ENCODE peak calls at places on chromosomes 16 and 17, in five cellular contexts. A is right cardiac atrium; M is CD8-positive, alpha-beta T cell; C is GM23248; B is SK-N-SH. E is an unnamed sample. For H3K27me3, the result is how much of the 10 kb centered on the place peaks cover.

GRCh38 chr16:65663774-65664173 is 541.9 kb upstream of the CDH11 start:
- DNase-seq in A (no peak), M (no peak), C (no peak), B (no peak), E (no peak)

GRCh38 chr17:59668816-59669215 is 38.4 kb downstream of the PTRH2 start:
- DNase-seq in A (no peak), M (no peak), C (peak), B (no peak), E (no peak)

GRCh38 chr17:1898872-1899271 is 69.1 kb downstream of the RPA1 start:
- DNase-seq in A (peak), M (no peak), C (no peak), B (peak), E (no peak)

GRCh38 chr17:71334041-71334781 is 786.6 kb upstream of the SOX9 start:
- DNase-seq in A (no peak), M (no peak), C (peak), B (no peak), E (no peak)

GRCh38 chr17:58411408-58411894 is 5.9 kb downstream of the RNF43 start:
- DNase-seq in A (no peak), M (no peak), C (peak), B (no peak), E (no peak)

GRCh38 chr16:83958842-83959565 is 6.0 kb downstream of the OSGIN1 start:
- DNase-seq in A (peak), M (no peak), C (no peak), B (no peak), E (no peak)

GRCh38 chr17:82287849-82288601 is 14.5 kb upstream of the CSNK1D start:
- DNase-seq in A (peak), M (no peak), C (no peak), B (no peak), E (peak)

GRCh38 chr16:10827691-10828341 is 9.2 kb upstream of the TVP23A start:
- DNase-seq in A (peak), M (no peak), C (peak), B (no peak), E (peak)

GRCh38 chr16:55056585-55057520 is 126.2 kb downstream of the IRX5 start:
- DNase-seq in A (no peak), M (no peak), C (peak), B (peak), E (no peak)

GRCh38 chr17:37438141-37438540 is 31.5 kb downstream of the TADA2A start:
- DNase-seq in A (no peak), M (no peak), C (no peak), B (no peak), E (no peak)

GRCh38 chr17:54353789-54354525 is 531.2 kb downstream of the KIF2B start:
- DNase-seq in A (no peak), M (no peak), C (no peak), B (no peak), E (no peak)

GRCh38 chr17:9364837-9365430 is 210.7 kb downstream of the STX8 start:
- DNase-seq in A (no peak), M (no peak), C (no peak), B (no peak), E (no peak)

GRCh38 chr16:75019007-75019406 is 20.2 kb downstream of the ZNRF1 start:
- DNase-seq in A (no peak), M (no peak), C (no peak), B (no peak), E (no peak)

GRCh38 chr17:51351090-51351489 is 90.7 kb downstream of the UTP18 start:
- DNase-seq in A (no peak), M (no peak), C (no peak), B (no peak), E (no peak)

GRCh38 chr17:28745052-28745776 is 1.4 kb downstream of the TRAF4 start:
- DNase-seq in A (peak), M (no peak), C (peak), B (peak), E (no peak)

GRCh38 chr17:55641559-55642160 is 81.0 kb downstream of the TMEM100 start:
- DNase-seq in A (peak), M (no peak), C (peak), B (peak), E (peak)

GRCh38 chr16:81936209-81936608 is 75.1 kb downstream of the SDR42E1 start:
- DNase-seq in A (no peak), M (no peak), C (no peak), B (no peak), E (no peak)

GRCh38 chr17:338442-339192 is 14.0 kb downstream of the RPH3AL start:
- DNase-seq in A (peak), M (no peak), C (no peak), B (no peak), E (no peak)

GRCh38 chr16:57858635-57859034 is 56.3 kb upstream of the KIFC3 start:
- DNase-seq in A (no peak), M (no peak), C (no peak), B (no peak), E (no peak)

GRCh38 chr16:23466162-23466885 is 13.3 kb upstream of the COG7 start:
- DNase-seq in A (no peak), M (no peak), C (peak), B (no peak), E (no peak)

GRCh38 chr17:61538480-61538879 is 52.5 kb downstream of the NACA2 start:
- DNase-seq in A (no peak), M (no peak), C (no peak), B (no peak), E (no peak)

GRCh38 chr17:63973930-63974593 is 1.3 kb upstream of the SCN4A start:
- DNase-seq in A (peak), M (no peak), C (peak), B (no peak), E (no peak)

GRCh38 chr17:64024781-64025731 is 4.6 kb upstream of the ICAM2 start:
- DNase-seq in A (no peak), M (peak), C (peak), B (no peak), E (no peak)

GRCh38 chr16:53071748-53072301 is 17.0 kb downstream of the CHD9 start:
- DNase-seq in A (peak), M (no peak), C (no peak), B (peak), E (peak)

GRCh38 chr16:4787068-4787467 is 1.1 kb downstream of the SEPTIN12 start:
- DNase-seq in A (no peak), M (no peak), C (no peak), B (no peak), E (no peak)

GRCh38 chr16:56708418-56708817 is 21.5 kb upstream of the NUP93 start:
- DNase-seq in A (no peak), M (peak), C (no peak), B (no peak), E (no peak)

GRCh38 chr16:89606006-89606405 is 7.4 kb upstream of the DPEP1 start:
- DNase-seq in A (no peak), M (no peak), C (no peak), B (no peak), E (no peak)

GRCh38 chr17:74922694-74923537 is at the start of gene USH1G:
- DNase-seq in A (no peak), M (no peak), C (no peak), B (peak), E (no peak)

GRCh38 chr16:4089251-4089810 is 26.9 kb downstream of the ADCY9 start:
- DNase-seq in A (no peak), M (no peak), C (no peak), B (no peak), E (no peak)

GRCh38 chr16:77317059-77317458 is 117.8 kb downstream of the ADAMTS18 start:
- DNase-seq in A (no peak), M (no peak), C (no peak), B (no peak), E (no peak)

GRCh38 chr17:44362964-44363612 is 565 bp downstream of the FAM171A2 start:
- DNase-seq in A (peak), M (no peak), C (peak), B (peak), E (no peak)

GRCh38 chr17:63775420-63775819 is 1.4 kb downstream of the DDX42 start:
- DNase-seq in A (no peak), M (no peak), C (peak), B (peak), E (no peak)

GRCh38 chr16:23509763-23510153 is 536 bp downstream of the GGA2 start:
- DNase-seq in A (no peak), M (peak), C (peak), B (no peak), E (no peak)

GRCh38 chr16:73483076-73483791 is 435.3 kb upstream of the ZFHX3 start:
- DNase-seq in A (no peak), M (no peak), C (peak), B (no peak), E (no peak)

DNA sequence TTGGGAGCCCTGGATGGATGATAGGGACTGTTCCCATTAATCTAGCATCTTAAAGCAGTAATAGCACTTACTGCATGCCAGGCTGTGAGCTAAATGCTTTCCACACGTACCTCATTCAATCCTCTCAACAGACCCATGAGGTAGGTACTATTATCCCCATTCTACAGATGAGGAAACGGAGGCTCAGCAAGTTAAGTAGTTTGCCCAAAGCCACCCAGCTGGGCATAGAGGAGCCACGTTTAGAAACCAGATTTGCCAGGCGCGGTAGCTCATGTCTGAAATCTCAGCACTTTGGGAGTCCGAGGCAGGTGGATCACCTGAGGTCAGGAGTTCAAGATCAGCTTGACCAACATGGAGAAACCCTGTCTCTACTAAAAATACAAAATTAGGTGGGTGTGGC is 2.0 kb upstream of the RAI1 start:
- DNase-seq in A (no peak), M (no peak), C (no peak), B (no peak), E (no peak)
- H3K27me3 ChIP-seq in A (under half), M (under half), C (under half), B (under half), E (under half)

DNA sequence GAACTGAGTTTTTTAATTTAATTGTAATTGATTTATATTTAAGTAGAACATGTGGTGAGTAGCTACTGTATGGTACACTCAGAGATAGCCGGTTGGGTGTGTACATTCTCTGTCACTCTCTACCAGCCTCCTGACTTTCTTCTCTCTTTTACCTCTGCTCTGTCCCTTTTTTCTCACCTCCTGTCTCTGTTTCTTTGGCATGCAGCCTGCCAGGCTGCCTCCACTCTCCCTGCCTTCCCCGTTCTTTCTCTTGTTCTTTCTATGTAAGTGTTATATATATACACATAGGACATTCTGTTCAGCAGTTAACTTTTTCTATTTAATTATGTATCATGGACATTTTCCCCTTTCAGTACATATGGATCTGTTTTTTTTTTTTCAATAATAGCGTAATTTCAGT is 50.8 kb downstream of the MRTFB start:
- DNase-seq in A (no peak), M (no peak), C (no peak), B (no peak), E (no peak)
- H3K27me3 ChIP-seq in A (under half), M (under half), C (under half), B (under half), E (under half)

GRCh38 chr17:66850692-66851091 is 15.8 kb downstream of the CACNG5 start:
- DNase-seq in A (no peak), M (no peak), C (no peak), B (no peak), E (no peak)
- H3K27me3 ChIP-seq in A (under half), M (under half), C (under half), B (under half), E (under half)

DNA sequence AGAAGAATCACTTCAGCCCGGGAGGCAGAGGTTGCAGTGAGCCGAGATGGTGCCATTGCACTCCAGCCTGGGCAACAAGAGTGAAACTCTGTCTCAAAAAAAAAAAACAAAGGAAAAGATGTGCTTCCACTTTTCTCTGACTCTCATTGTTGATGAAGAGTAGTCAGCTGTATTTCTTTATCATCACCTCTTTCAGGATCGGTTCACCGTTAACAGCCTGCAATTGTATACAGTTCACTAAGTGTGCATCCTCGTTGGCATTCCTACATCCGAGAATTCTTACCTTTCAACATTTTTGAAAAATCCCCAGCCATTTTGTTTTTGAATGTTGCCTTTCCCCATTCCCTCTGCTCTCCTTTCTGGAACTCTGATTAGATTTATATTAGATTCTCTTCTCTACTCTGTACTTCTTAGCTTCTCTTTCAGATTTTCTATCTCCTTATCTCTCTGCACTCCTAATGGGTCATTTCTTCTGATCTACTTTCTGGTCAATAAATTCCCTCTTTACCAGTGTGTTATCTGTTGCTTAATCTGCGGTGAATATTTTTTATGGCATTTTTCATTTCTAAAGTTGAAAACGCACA is 26.9 kb upstream of the ZC3H18 start:
- DNase-seq in A (no peak), M (no peak), C (no peak), B (no peak), E (no peak)
- H3K27me3 ChIP-seq in A (under half), M (under half), C (under half), B (under half), E (half or more)

DNA sequence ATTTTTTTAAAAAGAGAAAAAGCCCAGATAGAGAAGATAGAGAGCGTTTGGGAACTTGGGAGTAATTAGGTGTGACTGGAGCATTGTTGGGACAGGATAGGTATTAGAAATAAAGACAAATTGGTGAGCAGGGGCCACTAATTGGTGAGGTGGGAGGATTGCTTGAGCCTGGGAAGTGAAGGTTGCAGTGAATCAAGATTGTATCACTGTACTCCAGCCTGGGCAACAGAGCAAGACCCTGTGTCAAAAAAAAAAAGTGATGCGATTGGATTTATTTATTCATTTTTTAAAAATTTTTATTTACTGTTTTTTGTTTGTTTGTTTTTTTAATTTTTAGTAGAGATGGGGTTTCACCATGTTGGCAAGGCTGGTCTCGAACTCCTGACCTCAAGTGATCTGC is 5.1 kb downstream of the CASC3 start:
- DNase-seq in A (no peak), M (no peak), C (no peak), B (no peak), E (no peak)
- H3K27me3 ChIP-seq in A (under half), M (under half), C (under half), B (under half), E (under half)

E was measured in left ventricle myocardium inferior.